ENCODE peak calls at places on chromosomes 16 and 17, in ten cellular contexts. U is bronchial epithelial cell, T is AG10803, B is AG09319, P is GM12865, E is left lung, Y is keratinocyte, F is uterus, Z is transverse colon, O is OCI-LY7. W is an unnamed sample.

GRCh38 chr16:1430759-1431496 is at the start of gene PERCC1:
- DNase-seq in Z (no peak), B (no peak), O (no peak), E (no peak), Y (no peak), T (no peak), U (no peak), P (no peak), F (no peak), W (no peak)

GRCh38 chr17:4488989-4489595 is 9.6 kb upstream of the SPNS2 start:
- DNase-seq in U (no peak), E (peak), Y (no peak), B (no peak), O (no peak), P (no peak), T (no peak), Z (no peak), F (no peak), W (no peak)

GRCh38 chr16:17379121-17379571 is 91.6 kb downstream of the XYLT1 start:
- DNase-seq in Z (peak), U (no peak), O (no peak), E (peak), T (peak), F (peak), B (no peak), Y (no peak), P (no peak), W (no peak)

GRCh38 chr17:63442549-63443035 is 3.5 kb downstream of the CYB561 start:
- DNase-seq in Z (no peak), T (no peak), F (no peak), P (peak), O (peak), Y (no peak), U (no peak), B (no peak), E (no peak), W (no peak)

GRCh38 chr16:3884398-3884797 is 3.9 kb upstream of the CREBBP start:
- DNase-seq in U (no peak), B (no peak), O (no peak), T (no peak), E (no peak), Y (no peak), F (no peak), Z (no peak), P (no peak), W (no peak)

GRCh38 chr16:10577305-10578202 is 2.8 kb downstream of the EMP2 start:
- DNase-seq in Z (peak), B (peak), P (no peak), Y (no peak), F (peak), T (peak), U (no peak), O (no peak), E (peak), W (no peak)

GRCh38 chr16:79897444-79898146 is 297.1 kb upstream of the MAF start:
- DNase-seq in U (no peak), Y (no peak), B (no peak), Z (peak), F (no peak), O (no peak), T (no peak), P (no peak), E (no peak), W (no peak)

GRCh38 chr17:64459284-64459747 is 10.4 kb downstream of the MILR1 start:
- DNase-seq in U (peak), T (peak), E (no peak), O (no peak), B (no peak), P (no peak), Z (peak), F (no peak), Y (no peak), W (no peak)

GRCh38 chr17:1995321-1996242 is 29.6 kb downstream of the RTN4RL1 start:
- DNase-seq in E (no peak), B (no peak), U (no peak), Z (no peak), P (no peak), Y (no peak), T (peak), O (no peak), F (no peak), W (no peak)

GRCh38 chr17:78884148-78884870 is 18.7 kb downstream of the CEP295NL start:
- DNase-seq in O (no peak), B (no peak), E (no peak), P (no peak), Y (no peak), T (no peak), Z (no peak), U (no peak), F (no peak), W (no peak)

DNA sequence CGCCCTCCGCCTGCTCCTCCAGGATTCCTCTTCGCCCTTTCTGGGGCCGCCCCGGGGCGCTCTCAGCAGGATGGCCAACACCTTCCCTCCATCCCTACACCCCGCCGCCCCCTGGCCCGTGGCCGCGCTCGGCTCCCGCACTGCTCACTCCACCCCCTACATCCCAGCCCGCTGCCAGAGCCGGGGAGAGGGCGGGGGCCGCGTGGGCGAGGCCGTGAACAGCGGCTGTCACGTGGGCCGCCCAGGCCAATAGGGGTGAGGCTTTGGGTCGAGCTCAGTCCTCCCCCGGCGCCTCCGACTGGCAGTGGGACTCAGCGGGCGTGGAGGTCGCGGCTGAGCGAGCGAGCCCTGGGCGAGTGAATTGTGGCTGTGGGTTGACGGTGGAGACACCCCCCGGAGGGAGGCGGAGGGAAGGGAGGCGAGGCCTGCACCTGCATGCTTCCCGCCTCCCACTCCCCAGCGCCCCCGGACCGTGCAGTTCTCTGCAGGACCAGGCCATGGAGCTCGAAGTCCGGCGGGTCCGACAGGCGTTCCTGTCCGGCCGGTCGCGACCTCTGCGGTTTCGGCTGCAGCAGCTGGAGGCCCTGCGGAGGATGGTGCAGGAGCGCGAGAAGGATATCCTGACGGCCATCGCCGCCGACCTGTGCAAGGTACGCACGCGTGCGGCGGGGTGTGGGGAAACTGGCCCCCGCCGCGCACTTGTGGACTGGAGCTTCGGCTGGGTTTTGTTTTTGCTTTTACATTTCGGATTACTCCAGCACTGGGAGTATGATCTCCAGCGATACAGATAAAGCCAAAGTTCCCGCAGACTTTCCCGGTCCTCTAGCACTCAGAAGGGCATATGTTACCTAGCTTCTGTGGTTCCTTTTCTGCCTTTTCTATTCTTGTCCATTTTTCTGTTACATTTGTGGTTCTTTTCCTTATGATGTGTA is at the start of gene ALDH3A2:
- DNase-seq in F (peak), E (peak), T (peak), Y (no peak), U (peak), O (peak), P (peak), Z (peak), B (peak), W (peak)
- TF ChIP-seq CTCF in F (peak), E (no peak), T (peak), Y (peak), U (no peak), O (no peak), P (no peak), Z (no peak), B (peak), W (no peak)

GRCh38 chr16:27428035-27428785 is 26.2 kb downstream of the IL21R start:
- DNase-seq in P (peak), O (no peak), F (no peak), B (no peak), Y (no peak), U (no peak), E (no peak), Z (no peak), T (no peak), W (peak)
- TF ChIP-seq CTCF in P (peak), O (peak), F (no peak), B (no peak), Y (peak), U (peak), E (no peak), Z (no peak), T (no peak), W (no peak)

DNA sequence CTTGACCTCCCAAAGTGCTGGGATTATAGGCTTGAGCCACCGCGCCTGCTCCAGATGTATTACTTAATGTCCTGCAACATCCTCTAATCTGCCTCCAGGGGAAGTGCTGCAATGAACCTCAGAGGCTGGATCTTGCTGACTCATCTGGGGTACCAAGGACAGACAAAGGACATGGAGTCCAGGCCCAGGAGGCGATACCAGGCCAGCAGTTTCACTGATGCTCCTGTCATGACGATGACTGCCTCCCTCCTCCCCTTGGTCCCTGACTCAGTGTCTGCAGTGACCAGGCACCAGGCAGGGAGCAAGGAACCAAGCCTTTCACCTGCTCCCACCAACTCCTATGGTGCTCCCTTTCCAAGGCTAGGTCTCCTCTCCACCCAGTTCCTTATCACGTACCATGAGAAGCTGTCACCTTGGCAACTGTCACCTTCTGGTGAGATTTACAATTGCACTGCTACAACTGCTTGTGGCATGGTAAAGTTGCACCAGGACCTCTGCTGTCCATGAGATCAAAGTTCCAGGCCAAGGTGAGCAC is 21.6 kb upstream of the PHOSPHO1 start:
- DNase-seq in F (no peak), T (peak), Z (no peak), O (no peak), P (no peak), U (no peak), Y (no peak), B (no peak), E (peak), W (no peak)
- TF ChIP-seq CTCF in F (no peak), T (no peak), Z (no peak), O (no peak), P (no peak), U (no peak), Y (no peak), B (no peak), E (no peak), W (no peak)

GRCh38 chr16:50677351-50677750 is 3.8 kb downstream of the SNX20 start:
- DNase-seq in O (no peak), F (no peak), U (no peak), T (no peak), P (no peak), Y (no peak), Z (no peak), E (no peak), B (no peak), W (no peak)
- TF ChIP-seq CTCF in O (peak), F (no peak), U (peak), T (peak), P (peak), Y (peak), Z (peak), E (peak), B (peak), W (no peak)

GRCh38 chr17:56121661-56122060 is 31.6 kb upstream of the ANKFN1 start:
- DNase-seq in B (no peak), O (no peak), U (no peak), E (no peak), Z (no peak), F (no peak), T (no peak), P (no peak), Y (no peak), W (no peak)
- TF ChIP-seq CTCF in B (no peak), O (peak), U (no peak), E (no peak), Z (no peak), F (no peak), T (peak), P (no peak), Y (no peak), W (no peak)

DNA sequence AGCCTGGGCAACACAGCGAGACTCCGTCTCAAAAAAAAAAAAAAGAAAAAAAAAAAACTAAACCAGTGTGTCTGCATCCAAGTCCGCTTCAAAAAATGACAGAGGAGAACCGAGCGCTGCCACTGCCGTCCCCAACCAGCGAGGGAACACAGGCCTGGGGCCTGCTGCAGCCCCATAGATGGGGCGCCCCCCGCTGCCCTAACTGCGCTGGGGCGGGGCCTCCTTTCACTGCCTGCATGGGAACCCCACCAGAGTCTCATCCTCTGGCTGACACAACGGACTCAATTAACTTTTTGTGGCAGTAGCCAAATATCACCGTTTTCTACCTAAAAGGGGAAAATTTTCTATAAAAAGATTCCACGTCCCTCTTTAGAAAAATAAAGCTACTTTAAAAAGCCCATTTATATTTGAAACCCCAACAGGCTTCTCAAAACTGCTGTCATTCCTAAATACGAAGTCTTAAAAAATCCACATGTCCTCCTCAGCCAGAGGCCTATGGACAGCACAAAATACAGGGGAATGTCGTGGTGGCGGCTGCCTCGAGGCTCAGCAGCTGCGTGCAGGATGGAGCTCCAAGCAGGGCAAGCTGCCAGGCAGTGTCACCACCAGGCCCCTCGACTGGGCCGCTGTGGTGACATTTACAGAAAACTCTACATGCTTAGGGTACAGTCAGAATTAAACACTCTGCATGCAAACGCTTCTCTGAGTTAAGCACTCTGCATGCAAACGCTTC is 30.4 kb downstream of the KLHDC4 start:
- DNase-seq in T (no peak), B (no peak), F (no peak), P (no peak), E (no peak), Z (no peak), U (no peak), O (no peak), Y (no peak), W (no peak)
- TF ChIP-seq CTCF in T (no peak), B (no peak), F (no peak), P (no peak), E (no peak), Z (no peak), U (no peak), O (peak), Y (no peak), W (no peak)

DNA sequence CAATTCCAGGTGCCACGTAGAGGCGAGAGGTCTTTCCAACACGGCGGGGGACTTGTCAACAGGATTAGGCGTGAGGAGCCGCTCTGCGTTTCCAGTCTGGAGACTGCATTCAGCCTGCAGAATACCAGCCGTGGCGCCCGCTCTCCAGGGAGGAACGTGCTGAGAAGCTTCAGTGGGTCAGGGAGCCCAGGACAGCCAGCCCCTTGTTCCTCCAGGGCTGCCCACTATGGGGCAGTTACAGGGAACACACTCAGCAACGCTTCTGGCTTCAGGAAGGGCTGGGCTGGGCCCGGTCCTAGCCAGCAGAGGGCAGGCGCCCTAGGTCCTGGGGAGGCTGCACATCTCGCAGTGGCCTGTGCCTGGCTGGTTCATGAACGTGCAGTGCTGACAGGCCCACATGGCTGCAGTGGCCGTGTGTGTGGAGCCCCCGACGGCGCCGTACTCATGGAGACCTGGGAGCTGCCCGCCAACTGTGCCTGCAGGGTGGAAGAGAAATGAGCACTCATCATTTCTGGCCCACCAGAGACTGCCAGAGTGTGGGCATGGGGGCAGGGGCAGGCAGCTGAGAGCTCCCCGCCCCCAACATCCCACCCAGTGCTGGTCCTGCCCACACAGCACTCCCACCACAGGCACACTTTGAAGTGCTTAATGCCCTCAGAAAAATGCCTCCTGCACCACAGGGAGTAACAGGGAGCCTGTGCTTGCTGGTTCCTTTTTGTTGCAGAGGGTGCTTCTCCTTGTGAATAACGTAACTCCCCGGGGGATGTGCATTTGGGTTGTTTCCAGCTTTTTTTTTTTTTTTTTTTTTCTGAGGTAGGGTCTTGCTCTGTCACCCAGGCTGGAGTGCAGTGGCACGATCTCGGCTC is 7.0 kb upstream of the FAAP100 start:
- DNase-seq in P (no peak), E (no peak), U (no peak), Z (no peak), B (no peak), O (no peak), Y (no peak), T (no peak), F (no peak), W (no peak)
- TF ChIP-seq CTCF in P (peak), E (no peak), U (no peak), Z (no peak), B (no peak), O (peak), Y (peak), T (peak), F (no peak), W (no peak)